ENCODE peak calls at places on chromosomes 6 and 20, in four cellular contexts. D, M, P and W are unnamed samples.

GRCh38 chr6:108330806-108331205 is 36.0 kb downstream of the AFG1L start:
- DNase-seq in D (no peak), M (no peak), P (no peak), W (no peak)

GRCh38 chr6:138795809-138796469 is at the start of gene ECT2L:
- DNase-seq in P (no peak), D (peak), M (no peak), W (no peak)

GRCh38 chr6:31548423-31548873 is 1.0 kb downstream of the NFKBIL1 start:
- DNase-seq in M (no peak), D (no peak), P (no peak), W (no peak)

GRCh38 chr6:128367437-128367836 is 153.0 kb downstream of the PTPRK start:
- DNase-seq in D (no peak), M (no peak), P (no peak), W (no peak)

GRCh38 chr20:20217626-20218025 is 150.3 kb upstream of the INSM1 start:
- DNase-seq in P (no peak), D (no peak), M (no peak), W (no peak)

GRCh38 chr20:25120920-25121319 is 39.0 kb upstream of the VSX1 start:
- DNase-seq in M (no peak), D (no peak), P (no peak), W (no peak)

GRCh38 chr6:37696220-37696840 is 1.4 kb downstream of the MDGA1 start:
- DNase-seq in M (no peak), D (peak), P (no peak), W (no peak)

GRCh38 chr20:54023406-54023805 is 47.0 kb downstream of the BCAS1 start:
- DNase-seq in P (no peak), D (no peak), M (no peak), W (no peak)

GRCh38 chr6:54689620-54690019 is 157.0 kb upstream of the FAM83B start:
- DNase-seq in M (no peak), D (no peak), P (no peak), W (no peak)

GRCh38 chr20:61117725-61118124 is 134.3 kb upstream of the CDH4 start:
- DNase-seq in P (no peak), D (no peak), M (no peak), W (no peak)

GRCh38 chr6:167893416-167893815 is 66.7 kb downstream of the AFDN start:
- DNase-seq in D (no peak), M (peak), P (no peak), W (peak)

GRCh38 chr6:9518433-9518832 is 896.4 kb downstream of the TFAP2A start:
- DNase-seq in M (no peak), P (no peak), D (no peak), W (no peak)

GRCh38 chr6:9522101-9522500 is 892.8 kb downstream of the TFAP2A start:
- DNase-seq in P (no peak), M (no peak), D (no peak), W (no peak)

GRCh38 chr6:9517806-9518205 is 897.1 kb downstream of the TFAP2A start:
- DNase-seq in P (no peak), D (no peak), M (no peak), W (no peak)

GRCh38 chr6:9521152-9521530 is 893.7 kb downstream of the TFAP2A start:
- DNase-seq in M (no peak), D (no peak), P (no peak), W (no peak)

DNA sequence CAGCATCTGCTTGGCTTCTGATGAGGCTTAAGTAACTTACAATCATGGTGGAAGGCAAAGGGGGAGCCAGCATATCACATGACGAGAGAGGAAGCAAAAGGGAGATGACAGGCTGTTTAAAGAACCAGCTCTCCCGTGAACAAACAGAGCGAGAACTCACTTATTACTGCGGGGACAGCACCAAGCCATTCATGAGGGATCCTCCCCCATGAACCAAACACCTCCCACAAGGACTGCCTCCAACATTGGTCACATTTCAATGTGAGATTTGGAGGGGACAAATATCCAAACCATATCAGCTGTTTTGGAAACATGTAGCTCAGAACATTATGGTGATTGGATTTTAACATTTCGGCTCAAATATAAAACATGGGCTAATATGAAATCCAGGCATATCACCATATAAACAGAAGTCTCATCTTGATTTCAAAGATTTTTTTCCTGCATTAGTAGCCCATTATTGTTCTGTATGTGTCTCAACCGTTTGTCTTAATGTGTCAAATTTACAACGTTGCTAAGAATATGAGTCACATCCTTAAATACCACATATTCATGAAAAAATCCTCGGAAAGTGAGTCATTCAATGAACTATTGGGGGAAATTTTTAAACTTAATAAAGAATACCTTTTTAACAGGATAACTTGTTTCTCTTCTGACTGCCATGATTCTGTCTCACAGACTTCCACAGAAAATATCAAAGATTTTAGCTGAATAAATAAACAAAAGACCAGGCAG is 894.3 kb downstream of the TFAP2A start:
- DNase-seq in P (no peak), M (no peak), D (no peak), W (peak)
- TF ChIP-seq ELF1 in P (no peak), M (no peak), D (no peak), W (no peak)

GRCh38 chr20:41702647-41703046 is 84.5 kb upstream of the CHD6 start:
- DNase-seq in P (no peak), D (no peak), M (no peak), W (no peak)
- TF ChIP-seq RAD21 in P (no peak), D (no peak), M (no peak), W (no peak)

GRCh38 chr6:18314317-18314997 is 50.1 kb upstream of the DEK start:
- DNase-seq in P (no peak), D (no peak), M (no peak), W (no peak)
- TF ChIP-seq ELF1 in P (no peak), D (no peak), M (no peak), W (no peak)

DNA sequence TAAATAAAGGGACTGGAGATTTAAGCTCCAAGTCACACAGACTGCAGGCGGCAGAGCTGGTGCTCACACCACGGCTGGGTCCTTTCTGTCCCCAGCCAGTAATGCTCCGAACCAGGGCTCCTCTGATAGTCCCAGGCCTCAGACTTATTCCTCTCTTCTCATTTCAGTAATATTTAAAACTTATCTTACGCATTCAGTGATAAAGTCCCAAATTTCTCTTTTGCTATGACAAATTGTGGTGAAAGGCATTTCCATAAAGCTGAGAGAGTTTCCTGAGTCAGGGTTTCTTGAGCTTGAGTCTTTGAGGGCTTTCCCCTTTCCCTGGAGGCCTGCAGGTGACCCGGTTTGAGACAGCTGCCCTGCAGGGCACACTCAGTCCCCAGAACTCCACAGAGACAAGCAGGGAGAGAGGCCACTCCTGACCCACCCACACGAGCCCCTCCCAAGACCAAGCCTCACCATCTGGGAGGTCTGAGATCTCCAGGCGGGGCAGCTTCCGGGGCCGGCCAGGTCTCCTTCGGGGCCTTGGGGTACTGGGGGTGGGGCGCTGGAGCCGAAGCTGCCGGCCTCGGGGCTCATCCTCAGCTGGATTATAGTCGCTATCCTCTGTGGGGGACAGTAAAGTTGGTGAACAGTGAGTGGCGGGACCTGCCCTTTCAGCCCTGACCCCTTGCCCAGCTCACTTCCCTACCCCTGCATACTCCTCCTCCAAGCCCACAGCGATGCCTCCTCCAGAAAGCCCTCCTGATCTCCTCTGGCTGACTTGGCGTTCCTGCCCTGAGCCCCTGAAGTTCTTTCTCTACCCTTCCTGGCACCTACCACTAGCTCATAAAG is 6.6 kb downstream of the ZNF335 start:
- DNase-seq in M (no peak), P (no peak), D (no peak), W (no peak)
- TF ChIP-seq RAD21 in M (no peak), P (no peak), D (no peak), W (no peak)

GRCh38 chr6:14117158-14118090 is at the start of gene CD83:
- DNase-seq in M (peak), P (peak), D (peak), W (peak)
- TF ChIP-seq ELF1 in M (no peak), P (no peak), D (no peak), W (no peak)

DNA sequence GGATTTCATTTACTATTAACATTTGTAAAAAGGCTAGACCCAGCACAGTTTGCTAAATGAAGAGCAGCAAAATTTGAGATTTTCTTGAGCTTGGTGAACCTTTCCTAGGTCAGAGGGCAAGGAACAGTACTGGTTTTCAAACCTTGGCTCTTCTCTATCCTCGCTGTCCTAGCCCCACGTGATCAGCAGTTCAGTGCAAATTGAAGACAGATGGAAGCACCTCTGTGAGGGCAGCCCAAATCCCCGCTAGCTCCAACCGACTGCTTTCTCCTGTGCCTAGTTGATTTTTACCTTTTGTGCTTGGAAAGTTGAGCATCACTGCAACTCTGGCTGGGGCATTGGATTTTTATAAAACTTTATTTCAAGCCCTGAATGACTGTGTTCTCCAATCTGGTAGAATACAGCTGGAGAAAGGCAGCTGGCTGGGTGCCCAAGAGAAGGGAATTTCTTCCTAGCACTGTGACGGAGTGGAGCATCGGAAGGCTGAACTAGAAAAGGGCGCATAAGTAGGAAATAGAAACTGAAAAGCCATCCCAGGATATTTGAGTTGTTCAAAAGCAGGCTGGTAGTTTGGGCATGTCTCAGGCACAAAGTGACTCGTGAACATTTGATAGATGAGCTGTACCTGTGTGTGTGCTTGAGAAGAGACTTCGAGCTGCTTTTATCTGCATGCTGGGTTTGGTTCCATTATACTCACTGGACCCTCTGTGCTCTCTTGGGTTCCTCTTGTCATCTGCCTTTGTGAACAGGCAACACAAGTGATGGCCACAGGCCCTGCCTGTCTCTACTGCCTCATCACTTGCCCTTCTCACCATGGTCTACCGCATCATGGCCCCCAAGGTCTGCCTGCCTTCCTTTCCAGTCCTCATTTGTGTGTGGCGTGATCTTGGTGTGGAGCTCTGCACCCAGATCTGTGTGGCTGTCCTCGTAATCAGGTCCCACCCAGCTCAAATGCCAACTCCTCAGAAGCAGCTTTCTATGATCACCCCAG is 2.3 kb downstream of the RNF114 start:
- DNase-seq in D (peak), P (no peak), M (no peak), W (no peak)
- TF ChIP-seq RAD21 in D (no peak), P (no peak), M (no peak), W (no peak)

DNA sequence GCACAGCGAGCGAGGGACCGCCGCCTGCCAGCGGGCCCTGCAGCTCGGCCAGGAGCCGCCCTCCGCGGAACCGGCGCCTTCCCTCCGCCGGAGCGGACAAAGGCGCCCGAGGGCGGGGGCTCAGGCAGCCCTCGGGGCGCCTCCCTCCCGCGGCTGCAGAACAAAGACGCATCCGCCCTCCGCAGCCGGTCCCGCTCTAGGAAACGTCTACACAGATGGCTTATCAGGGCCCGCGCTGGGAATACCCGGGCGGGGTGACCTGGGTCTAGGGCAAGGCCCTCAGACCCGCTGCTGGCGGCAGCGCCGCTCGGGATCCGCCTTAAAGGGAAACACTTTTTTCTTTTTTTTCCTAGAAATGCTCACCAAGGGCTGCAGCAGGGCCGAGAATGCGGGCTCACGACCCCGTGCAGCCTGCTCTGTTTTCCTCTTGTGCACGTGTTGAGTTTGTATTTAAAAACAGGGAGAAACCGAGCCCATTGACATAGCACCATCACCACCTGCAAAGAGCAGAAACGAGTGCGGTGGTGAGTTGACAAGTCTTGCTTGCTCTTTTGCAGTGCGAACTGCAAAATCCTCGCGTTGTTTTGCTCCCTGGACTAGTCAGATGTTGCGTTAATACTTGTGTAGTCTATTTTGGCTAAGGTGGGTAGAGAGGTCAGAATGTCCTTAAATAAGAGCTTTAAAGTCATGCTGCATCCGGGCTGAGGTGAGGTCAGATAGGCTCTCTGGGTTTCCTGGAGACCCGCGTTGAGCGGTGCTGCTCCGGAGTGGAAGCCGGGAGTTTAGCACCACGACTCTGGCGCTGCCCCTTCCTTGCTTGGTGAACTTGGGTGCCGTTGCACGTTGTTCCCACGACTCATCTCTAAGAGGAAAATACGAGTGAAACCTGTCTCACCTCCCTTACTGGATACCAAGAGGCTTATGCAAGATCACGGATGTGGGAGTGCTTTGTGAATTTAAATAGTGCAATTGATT is 1.1 kb upstream of the RPS6KA2 start:
- DNase-seq in M (peak), P (peak), D (peak), W (no peak)
- TF ChIP-seq ELF1 in M (no peak), P (no peak), D (no peak), W (no peak)